ENCODE peak calls at places on chromosomes 11 and 22, in six cellular contexts. E, G, K, U, J and S are unnamed samples.

GRCh38 chr11:113974741-113975470 is at the start of gene HTR3A:
- DNase-seq in E (peak; percentile 58), G (peak; percentile 43), K (no peak), U (peak; percentile 76), J (peak; percentile 9), S (no peak)

GRCh38 chr11:17736921-17737817 is 2.6 kb downstream of the KCNC1 start:
- DNase-seq in E (no peak), G (no peak), K (no peak), U (no peak), J (no peak), S (no peak)

GRCh38 chr22:49152146-49152929 is 675.3 kb downstream of the BRD1 start:
- DNase-seq in E (peak; percentile 11), G (peak; percentile 52), K (no peak), U (no peak), J (no peak), S (no peak)

GRCh38 chr11:73249858-73250773 is 22.0 kb upstream of the P2RY6 start:
- DNase-seq in E (no peak), G (no peak), K (no peak), U (no peak), J (no peak), S (peak; percentile 61)

GRCh38 chr11:114129699-114130659 is 70.5 kb downstream of the ZBTB16 start:
- DNase-seq in E (no peak), G (no peak), K (no peak), U (no peak), J (no peak), S (no peak)

GRCh38 chr11:61791737-61792309 is 576 bp downstream of the TMEM258 start:
- DNase-seq in E (peak; percentile 58), G (peak; percentile 85), K (no peak), U (no peak), J (peak; percentile 83), S (no peak)

GRCh38 chr11:1834791-1835670 is at the start of gene SYT8:
- DNase-seq in E (no peak), G (peak; percentile 72), K (no peak), U (no peak), J (no peak), S (no peak)

GRCh38 chr11:45060707-45061106 is 85.7 kb upstream of the PRDM11 start:
- DNase-seq in E (no peak), G (no peak), K (no peak), U (no peak), J (no peak), S (no peak)

GRCh38 chr11:61472282-61472681 is 36.3 kb upstream of the LRRC10B start:
- DNase-seq in E (no peak), G (no peak), K (no peak), U (no peak), J (no peak), S (no peak)

GRCh38 chr11:59689015-59689414 is 20.2 kb upstream of the PATL1 start:
- DNase-seq in E (no peak), G (no peak), K (no peak), U (no peak), J (no peak), S (no peak)

GRCh38 chr11:2832718-2833020 is 52.9 kb downstream of the CDKN1C start:
- DNase-seq in E (no peak), G (no peak), K (no peak), U (no peak), J (no peak), S (no peak)

GRCh38 chr11:87030458-87031054 is 7.2 kb upstream of the TMEM135 start:
- DNase-seq in E (no peak), G (no peak), K (no peak), U (no peak), J (peak; percentile 29), S (no peak)

GRCh38 chr22:43957871-43958270 is 2.6 kb downstream of the SAMM50 start:
- DNase-seq in E (no peak), G (no peak), K (no peak), U (no peak), J (no peak), S (no peak)

GRCh38 chr11:83057721-83058120 is 14.0 kb downstream of the RAB30 start:
- DNase-seq in E (no peak), G (no peak), K (no peak), U (no peak), J (no peak), S (no peak)

GRCh38 chr11:32939866-32940265 is 47.3 kb downstream of the QSER1 start:
- DNase-seq in E (no peak), G (no peak), K (no peak), U (no peak), J (no peak), S (no peak)

GRCh38 chr11:15888596-15889345 is 467.6 kb downstream of the SOX6 start:
- DNase-seq in E (peak; percentile 27), G (no peak), K (no peak), U (no peak), J (no peak), S (no peak)

GRCh38 chr11:113587318-113587739 is 112.1 kb upstream of the DRD2 start:
- DNase-seq in E (no peak), G (no peak), K (no peak), U (no peak), J (no peak), S (no peak)

GRCh38 chr11:29243616-29244015 is 773.2 kb downstream of the KCNA4 start:
- DNase-seq in E (no peak), G (no peak), K (no peak), U (no peak), J (no peak), S (no peak)

GRCh38 chr11:19351426-19351825 is 110.7 kb upstream of the E2F8 start:
- DNase-seq in E (no peak), G (no peak), K (no peak), U (no peak), J (no peak), S (no peak)

GRCh38 chr11:19355601-19356000 is 114.9 kb upstream of the E2F8 start:
- DNase-seq in E (no peak), G (no peak), K (no peak), U (no peak), J (no peak), S (no peak)

GRCh38 chr11:19352736-19353110 is 112.0 kb upstream of the E2F8 start:
- DNase-seq in E (no peak), G (no peak), K (no peak), U (no peak), J (no peak), S (no peak)

GRCh38 chr11:19352072-19352735 is 111.5 kb upstream of the E2F8 start:
- DNase-seq in E (no peak), G (no peak), K (no peak), U (no peak), J (no peak), S (no peak)

DNA sequence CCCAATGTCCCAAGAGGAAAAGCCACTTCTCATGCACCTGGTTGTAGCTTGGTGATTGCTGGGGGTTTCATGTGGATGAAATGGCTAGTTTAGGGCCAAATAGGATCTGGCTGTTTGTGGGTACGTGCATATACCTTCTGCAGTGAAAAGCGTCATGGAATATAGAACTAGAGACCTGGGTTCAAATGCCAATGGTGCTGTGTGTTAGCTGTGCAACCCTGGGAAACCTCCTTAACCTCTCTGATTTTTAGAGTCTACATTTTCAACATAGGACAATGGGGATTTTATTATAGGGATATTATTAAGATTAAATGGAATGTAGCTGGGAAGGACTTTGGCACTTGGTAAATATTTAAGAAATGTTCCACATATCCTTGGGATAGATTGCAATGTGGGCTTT is 112.5 kb upstream of the E2F8 start:
- DNase-seq in E (no peak), G (no peak), K (no peak), U (no peak), J (no peak), S (no peak)
- TF ChIP-seq POLR2AphosphoS5 in E (no peak), G (no peak), K (no peak), U (no peak), J (no peak), S (no peak)

DNA sequence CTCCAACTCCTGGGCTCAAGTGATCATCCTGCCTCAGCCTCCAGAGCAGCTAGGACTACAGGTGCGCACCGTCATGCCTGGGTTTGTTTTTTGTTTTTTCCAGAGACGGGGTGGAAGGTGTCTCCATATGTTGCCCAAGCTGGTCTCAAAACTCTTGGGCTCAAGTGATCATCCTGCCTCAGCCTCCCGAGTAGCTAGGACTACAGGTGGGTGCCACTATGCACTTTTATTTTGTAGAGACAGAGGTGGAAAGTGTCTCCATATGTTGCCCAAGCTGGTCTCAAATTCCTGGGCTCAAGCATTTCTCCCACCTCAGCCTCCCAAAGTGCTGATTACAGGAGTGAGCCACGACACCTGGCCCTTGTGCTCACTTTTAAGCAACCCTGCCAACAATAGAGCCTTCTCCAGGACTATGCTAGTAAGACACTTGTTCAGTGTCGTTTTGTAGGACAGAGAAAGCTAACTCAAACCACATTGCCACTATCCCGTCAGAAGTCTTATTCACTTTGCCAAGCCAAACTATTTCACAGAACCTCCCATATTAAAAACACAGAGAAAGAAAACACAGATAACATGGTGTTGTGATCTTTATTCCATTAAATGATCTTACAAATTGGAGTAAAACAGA is 9.4 kb upstream of the PLAAT3 start:
- DNase-seq in E (no peak), G (no peak), K (no peak), U (no peak), J (no peak), S (no peak)
- TF ChIP-seq GABPA in E (no peak), G (no peak), K (no peak), U (no peak), J (no peak), S (no peak)

DNA sequence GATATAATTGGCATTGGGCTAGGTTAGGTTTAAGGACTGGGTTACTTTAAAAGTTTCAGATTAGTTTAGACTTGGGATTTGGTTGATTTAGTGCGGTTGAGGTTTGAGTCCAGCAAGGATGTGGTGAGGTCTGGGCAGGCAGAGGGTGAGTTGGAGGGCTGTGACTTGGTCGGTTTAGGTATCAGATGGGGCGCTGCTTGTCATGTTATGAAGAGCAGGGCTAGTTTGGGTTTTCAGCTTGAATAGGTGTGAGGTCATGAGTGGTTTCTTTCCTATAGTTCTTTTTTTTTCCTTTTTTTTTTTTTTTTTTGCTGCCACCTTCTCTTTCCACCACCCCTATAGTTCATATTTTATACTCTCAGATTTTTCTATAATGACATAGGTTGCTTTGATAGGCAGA is 4.8 kb downstream of the CLCF1 start:
- DNase-seq in E (no peak), G (no peak), K (no peak), U (no peak), J (no peak), S (no peak)
- TF ChIP-seq POLR2AphosphoS5 in E (no peak), G (no peak), K (no peak), U (no peak), J (no peak), S (no peak)

GRCh38 chr22:23903328-23903971 is 9.3 kb downstream of the MIF start:
- DNase-seq in E (no peak), G (no peak), K (no peak), U (no peak), J (no peak), S (no peak)
- TF ChIP-seq GABPA in E (no peak), G (no peak), K (no peak), U (no peak), J (no peak), S (no peak)

GRCh38 chr11:99020324-99021225 is at the start of gene CNTN5:
- DNase-seq in E (peak; percentile 10), G (peak; percentile 55), K (no peak), U (peak; percentile 72), J (peak; percentile 22), S (peak; percentile 32)
- TF ChIP-seq POLR2AphosphoS5 in E (no peak), G (no peak), K (no peak), U (no peak), J (no peak), S (no peak)

DNA sequence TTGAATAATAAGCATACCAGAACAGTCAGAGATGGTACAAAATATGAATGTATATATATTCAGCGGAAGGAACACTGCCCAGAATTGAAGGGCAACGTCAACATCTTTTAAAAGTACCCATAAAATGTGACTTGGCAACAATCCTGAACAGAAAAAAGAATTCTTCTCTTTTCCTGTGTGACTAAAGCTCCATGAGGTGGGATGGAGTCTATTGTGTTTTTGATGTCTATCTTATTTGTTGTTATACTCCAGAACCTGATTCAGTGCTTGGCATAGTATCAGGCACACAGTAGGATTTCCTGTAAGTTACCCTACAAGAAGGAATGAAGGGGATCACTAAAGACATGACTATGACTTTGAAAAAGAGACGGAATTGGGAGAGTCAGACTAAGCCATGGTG is 10.3 kb downstream of the LDLRAD3 start:
- DNase-seq in E (no peak), G (no peak), K (no peak), U (no peak), J (no peak), S (no peak)
- TF ChIP-seq GABPA in E (no peak), G (no peak), K (no peak), U (no peak), J (no peak), S (no peak)